ENCODE peak calls at places on chromosomes 4 and X, in seven cellular contexts. One of them, this sample, is unnamed.

GRCh38 chr4:66430856-66431255 is 760.6 kb upstream of the EPHA5 start:
- DNase-seq in fibroblast of pulmonary artery: peak
- DNase-seq in spleen: no peak
- DNase-seq in GM12878: no peak
- DNase-seq in heart right ventricle: no peak
- DNase-seq in AG04450: no peak
- DNase-seq in GM12865: no peak
- DNase-seq in this sample: no peak

GRCh38 chrX:23797371-23798128 is 14.6 kb downstream of the SAT1 start:
- DNase-seq in fibroblast of pulmonary artery: no peak
- DNase-seq in spleen: no peak
- DNase-seq in GM12878: no peak
- DNase-seq in heart right ventricle: no peak
- DNase-seq in AG04450: no peak
- DNase-seq in GM12865: no peak
- DNase-seq in this sample: no peak

GRCh38 chrX:44898411-44899221 is 25.6 kb downstream of the KDM6A start:
- DNase-seq in fibroblast of pulmonary artery: no peak
- DNase-seq in spleen: peak
- DNase-seq in GM12878: no peak
- DNase-seq in heart right ventricle: no peak
- DNase-seq in AG04450: no peak
- DNase-seq in GM12865: peak
- DNase-seq in this sample: no peak

GRCh38 chr4:128653514-128654420 is 155.7 kb upstream of the JADE1 start:
- DNase-seq in fibroblast of pulmonary artery: peak
- DNase-seq in spleen: no peak
- DNase-seq in GM12878: no peak
- DNase-seq in heart right ventricle: peak
- DNase-seq in AG04450: peak
- DNase-seq in GM12865: no peak
- DNase-seq in this sample: no peak

GRCh38 chr4:78710536-78710935 is 65.6 kb upstream of the BMP2K start:
- DNase-seq in fibroblast of pulmonary artery: no peak
- DNase-seq in spleen: no peak
- DNase-seq in GM12878: no peak
- DNase-seq in heart right ventricle: no peak
- DNase-seq in AG04450: no peak
- DNase-seq in GM12865: no peak
- DNase-seq in this sample: peak

GRCh38 chrX:15563056-15563455 is 37.7 kb downstream of the ACE2 start:
- DNase-seq in fibroblast of pulmonary artery: no peak
- DNase-seq in spleen: no peak
- DNase-seq in GM12878: no peak
- DNase-seq in heart right ventricle: no peak
- DNase-seq in AG04450: no peak
- DNase-seq in GM12865: no peak
- DNase-seq in this sample: no peak

GRCh38 chr4:185011408-185011807 is 6.9 kb upstream of the HELT start:
- DNase-seq in fibroblast of pulmonary artery: no peak
- DNase-seq in spleen: no peak
- DNase-seq in GM12878: no peak
- DNase-seq in heart right ventricle: no peak
- DNase-seq in AG04450: no peak
- DNase-seq in GM12865: no peak
- DNase-seq in this sample: peak

GRCh38 chr4:15956179-15956850 is 6.7 kb downstream of the FGFBP2 start:
- DNase-seq in fibroblast of pulmonary artery: peak
- DNase-seq in spleen: peak
- DNase-seq in GM12878: peak
- DNase-seq in heart right ventricle: peak
- DNase-seq in AG04450: no peak
- DNase-seq in GM12865: peak
- DNase-seq in this sample: peak

GRCh38 chrX:49282647-49283011 is 13.0 kb downstream of the PPP1R3F start:
- DNase-seq in fibroblast of pulmonary artery: peak
- DNase-seq in spleen: peak
- DNase-seq in GM12878: no peak
- DNase-seq in heart right ventricle: no peak
- DNase-seq in AG04450: no peak
- DNase-seq in GM12865: no peak
- DNase-seq in this sample: no peak

GRCh38 chr4:147318581-147318980 is 162.3 kb upstream of the EDNRA start:
- DNase-seq in fibroblast of pulmonary artery: no peak
- DNase-seq in spleen: no peak
- DNase-seq in GM12878: no peak
- DNase-seq in heart right ventricle: no peak
- DNase-seq in AG04450: no peak
- DNase-seq in GM12865: no peak
- DNase-seq in this sample: no peak

GRCh38 chr4:71648448-71648847 is 135.4 kb downstream of the GC start:
- DNase-seq in fibroblast of pulmonary artery: no peak
- DNase-seq in spleen: no peak
- DNase-seq in GM12878: no peak
- DNase-seq in heart right ventricle: no peak
- DNase-seq in AG04450: no peak
- DNase-seq in GM12865: no peak
- DNase-seq in this sample: no peak

GRCh38 chr4:188005561-188005960 is 10.0 kb downstream of the ZFP42 start:
- DNase-seq in fibroblast of pulmonary artery: no peak
- DNase-seq in spleen: no peak
- DNase-seq in GM12878: no peak
- DNase-seq in heart right ventricle: no peak
- DNase-seq in AG04450: no peak
- DNase-seq in GM12865: no peak
- DNase-seq in this sample: no peak

GRCh38 chr4:93152461-93152860 is 676.1 kb upstream of the ATOH1 start:
- DNase-seq in fibroblast of pulmonary artery: no peak
- DNase-seq in spleen: no peak
- DNase-seq in GM12878: no peak
- DNase-seq in heart right ventricle: no peak
- DNase-seq in AG04450: no peak
- DNase-seq in GM12865: no peak
- DNase-seq in this sample: no peak
- TF ChIP-seq CTCF in fibroblast of pulmonary artery: no peak
- TF ChIP-seq CTCF in spleen: no peak
- TF ChIP-seq CTCF in GM12878: no peak
- TF ChIP-seq CTCF in heart right ventricle: no peak
- TF ChIP-seq CTCF in AG04450: no peak
- TF ChIP-seq CTCF in GM12865: no peak
- TF ChIP-seq CTCF in this sample: no peak

GRCh38 chr4:179417357-179417756 is 1975.1 kb upstream of the AGA start:
- DNase-seq in fibroblast of pulmonary artery: no peak
- DNase-seq in spleen: no peak
- DNase-seq in GM12878: no peak
- DNase-seq in heart right ventricle: no peak
- DNase-seq in AG04450: no peak
- DNase-seq in GM12865: no peak
- DNase-seq in this sample: no peak

GRCh38 chr4:179415016-179415841 is 1973.0 kb upstream of the AGA start:
- DNase-seq in fibroblast of pulmonary artery: no peak
- DNase-seq in spleen: no peak
- DNase-seq in GM12878: no peak
- DNase-seq in heart right ventricle: no peak
- DNase-seq in AG04450: no peak
- DNase-seq in GM12865: no peak
- DNase-seq in this sample: peak

GRCh38 chr4:179415842-179416223 is 1973.6 kb upstream of the AGA start:
- DNase-seq in fibroblast of pulmonary artery: no peak
- DNase-seq in spleen: no peak
- DNase-seq in GM12878: no peak
- DNase-seq in heart right ventricle: no peak
- DNase-seq in AG04450: peak
- DNase-seq in GM12865: no peak
- DNase-seq in this sample: peak
- TF ChIP-seq CTCF in fibroblast of pulmonary artery: no peak
- TF ChIP-seq CTCF in spleen: no peak
- TF ChIP-seq CTCF in GM12878: no peak
- TF ChIP-seq CTCF in heart right ventricle: no peak
- TF ChIP-seq CTCF in AG04450: no peak
- TF ChIP-seq CTCF in GM12865: no peak
- TF ChIP-seq CTCF in this sample: no peak

GRCh38 chr4:7799306-7799705 is 140.4 kb downstream of the AFAP1 start:
- DNase-seq in fibroblast of pulmonary artery: no peak
- DNase-seq in spleen: peak
- DNase-seq in GM12878: no peak
- DNase-seq in heart right ventricle: no peak
- DNase-seq in AG04450: no peak
- DNase-seq in GM12865: no peak
- DNase-seq in this sample: no peak
- TF ChIP-seq CTCF in fibroblast of pulmonary artery: no peak
- TF ChIP-seq CTCF in spleen: no peak
- TF ChIP-seq CTCF in GM12878: no peak
- TF ChIP-seq CTCF in heart right ventricle: no peak
- TF ChIP-seq CTCF in AG04450: no peak
- TF ChIP-seq CTCF in GM12865: no peak
- TF ChIP-seq CTCF in this sample: no peak

DNA sequence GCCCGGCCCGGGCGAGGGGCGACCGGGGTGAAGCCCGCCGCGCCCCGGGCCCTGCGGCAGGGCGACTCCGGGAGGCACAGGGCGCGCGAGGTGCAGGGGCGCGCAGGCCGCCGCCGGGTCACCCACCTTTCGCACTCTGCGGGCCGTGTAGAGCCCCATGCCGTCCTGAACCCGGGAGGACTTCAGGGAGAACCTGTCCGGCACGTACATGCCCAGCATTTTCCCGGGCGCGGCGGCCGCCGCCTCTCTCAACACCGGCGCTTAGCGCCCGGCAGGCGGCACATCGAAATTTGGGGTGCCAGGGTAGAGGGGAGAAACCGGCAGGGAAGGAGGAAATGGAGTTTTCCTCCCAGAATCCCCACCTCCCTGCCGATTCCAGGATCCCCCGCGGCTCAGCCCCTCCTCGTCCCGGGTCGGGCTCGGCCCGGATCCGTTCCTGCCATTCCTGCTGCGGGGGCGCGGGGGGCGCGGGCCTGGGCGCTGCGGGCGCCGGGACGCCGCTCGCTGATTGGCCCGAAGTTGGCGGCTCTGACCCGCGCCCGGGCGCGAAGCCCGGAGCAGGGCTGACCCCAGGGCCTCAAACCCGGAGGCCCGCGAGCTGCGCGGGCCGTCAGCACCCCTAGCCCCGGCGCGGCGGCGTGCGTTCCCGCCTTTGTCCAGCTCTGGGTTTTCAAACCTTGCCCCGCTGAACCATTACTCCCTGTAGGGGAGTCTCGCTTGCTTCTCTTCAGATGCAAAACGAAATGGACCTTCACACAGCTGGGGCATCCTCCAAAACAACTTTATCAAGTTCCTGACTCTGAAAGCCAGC is at the start of gene PRDM5:
- DNase-seq in fibroblast of pulmonary artery: peak
- DNase-seq in spleen: peak
- DNase-seq in GM12878: no peak
- DNase-seq in heart right ventricle: peak
- DNase-seq in AG04450: no peak
- DNase-seq in GM12865: no peak
- DNase-seq in this sample: peak
- TF ChIP-seq CTCF in fibroblast of pulmonary artery: peak
- TF ChIP-seq CTCF in spleen: no peak
- TF ChIP-seq CTCF in GM12878: no peak
- TF ChIP-seq CTCF in heart right ventricle: no peak
- TF ChIP-seq CTCF in AG04450: peak
- TF ChIP-seq CTCF in GM12865: no peak
- TF ChIP-seq CTCF in this sample: no peak

This sample was measured in MCF 10A.